ENCODE peak calls at places on chromosome 11, in four cellular contexts. R is stimulated activated CD8-positive, alpha-beta memory T cell treated with anti-CD3 and anti-CD28 coated beads, Interleukin-7, amount 100 ng/mL, for 1 hour; B is T-helper 2 cell; G is HL-60. W is an unnamed sample.
A peak's percentile ranks its signal among the peaks of the same experiment; 100 is the strongest.

GRCh38 chr11:13110929-13111812 is 102.1 kb downstream of the RASSF10 start:
- DNase-seq in B (no peak), R (no peak), G (no peak), W (no peak)

GRCh38 chr11:65492387-65492636 is 6.5 kb upstream of the MALAT1 start:
- DNase-seq in B (no peak), G (no peak), R (no peak), W (no peak)

GRCh38 chr11:1793091-1793490 is 29.4 kb upstream of the CTSD start:
- DNase-seq in R (no peak), G (no peak), B (no peak), W (no peak)

GRCh38 chr11:86066033-86066432 is 2.9 kb downstream of the PICALM start:
- DNase-seq in B (no peak), G (no peak), R (no peak), W (no peak)

GRCh38 chr11:113698515-113698914 is 7.6 kb downstream of the TMPRSS5 start:
- DNase-seq in B (no peak), G (no peak), R (no peak), W (no peak)

GRCh38 chr11:45777127-45777969 is 27.6 kb upstream of the SLC35C1 start:
- DNase-seq in B (no peak), G (peak; percentile 8), R (no peak), W (no peak)

GRCh38 chr11:35367491-35367890 is 51.9 kb downstream of the SLC1A2 start:
- DNase-seq in R (no peak), G (no peak), B (no peak), W (no peak)

GRCh38 chr11:18093946-18094345 is 11.9 kb downstream of the SAAL1 start:
- DNase-seq in B (no peak), G (no peak), R (no peak), W (no peak)

GRCh38 chr11:10855295-10855694 is 2.6 kb downstream of the ZBED5 start:
- DNase-seq in R (no peak), G (no peak), B (no peak), W (no peak)

GRCh38 chr11:69949327-69949726 is 128.8 kb upstream of the ANO1 start:
- DNase-seq in R (no peak), G (no peak), B (no peak), W (no peak)

GRCh38 chr11:19651654-19652053 is 61.0 kb upstream of the NAV2 start:
- DNase-seq in R (no peak), B (no peak), G (no peak), W (no peak)